ENCODE peak calls at places on chromosomes 3 and 15, in ten cellular contexts. X is stomach, C is HepG2, H is esophagus muscularis mucosa, V is endothelial cell of umbilical vein, Y is transverse colon, W is sigmoid colon, J is prostate gland, G is GM12878, S is upper lobe of left lung. L is an unnamed sample.

GRCh38 chr3:133895208-133896001 is at the start of gene RAB6B:
- DNase-seq in X (no peak), C (no peak), H (peak), V (peak), Y (no peak), W (no peak), J (no peak), G (no peak), S (no peak), L (no peak)

GRCh38 chr3:58414538-58415197 is 19.0 kb downstream of the PDHB start:
- DNase-seq in X (peak), C (peak), H (no peak), V (peak), Y (peak), W (peak), J (peak), G (no peak), S (no peak), L (no peak)

GRCh38 chr15:23049984-23050628 is 10.7 kb upstream of the TUBGCP5 start:
- DNase-seq in X (no peak), C (no peak), H (no peak), V (no peak), Y (no peak), W (no peak), J (no peak), G (no peak), S (no peak), L (no peak)

GRCh38 chr3:110343376-110343775 is 728.2 kb upstream of the NECTIN3 start:
- DNase-seq in X (no peak), C (no peak), H (no peak), V (peak), Y (no peak), W (no peak), J (no peak), G (no peak), S (no peak), L (no peak)

GRCh38 chr15:32994810-32995424 is 199.6 kb downstream of the FMN1 start:
- DNase-seq in X (no peak), C (peak), H (no peak), V (peak), Y (no peak), W (no peak), J (no peak), G (no peak), S (no peak), L (no peak)

GRCh38 chr3:143171141-143171651 is 51.6 kb downstream of the CHST2 start:
- DNase-seq in X (no peak), C (no peak), H (no peak), V (peak), Y (no peak), W (no peak), J (no peak), G (peak), S (no peak), L (no peak)

GRCh38 chr3:13598926-13599886 is 50.3 kb downstream of the FBLN2 start:
- DNase-seq in X (no peak), C (no peak), H (no peak), V (no peak), Y (no peak), W (peak), J (no peak), G (no peak), S (no peak), L (no peak)

GRCh38 chr15:65067645-65068416 is at the start of gene RASL12:
- DNase-seq in X (no peak), C (no peak), H (no peak), V (no peak), Y (peak), W (no peak), J (no peak), G (no peak), S (no peak), L (no peak)

GRCh38 chr3:114892117-114892870 is 254.8 kb downstream of the ZBTB20 start:
- DNase-seq in X (no peak), C (no peak), H (no peak), V (no peak), Y (no peak), W (no peak), J (no peak), G (no peak), S (no peak), L (no peak)

GRCh38 chr15:52790166-52790708 is at the start of gene ONECUT1:
- DNase-seq in X (peak), C (peak), H (no peak), V (peak), Y (peak), W (no peak), J (no peak), G (no peak), S (peak), L (no peak)

GRCh38 chr3:58899953-58900298 is 149.9 kb downstream of the CFAP20DC start:
- DNase-seq in X (no peak), C (no peak), H (no peak), V (no peak), Y (no peak), W (no peak), J (no peak), G (peak), S (no peak), L (no peak)

GRCh38 chr15:74172751-74173544 is 562 bp upstream of the ISLR start:
- DNase-seq in X (peak), C (no peak), H (peak), V (no peak), Y (peak), W (peak), J (no peak), G (no peak), S (peak), L (no peak)

GRCh38 chr3:72964633-72965032 is 32.0 kb upstream of the PPP4R2 start:
- DNase-seq in X (no peak), C (no peak), H (no peak), V (no peak), Y (no peak), W (no peak), J (no peak), G (no peak), S (no peak), L (no peak)

GRCh38 chr15:41564286-41564959 is 5.4 kb downstream of the TYRO3 start:
- DNase-seq in X (no peak), C (peak), H (no peak), V (no peak), Y (no peak), W (no peak), J (no peak), G (no peak), S (no peak), L (no peak)
- TF ChIP-seq POLR2AphosphoS5 in X (no peak), C (no peak), H (no peak), V (no peak), Y (no peak), W (no peak), J (no peak), G (no peak), S (no peak), L (no peak)

GRCh38 chr3:142027713-142028112 is 121.6 kb downstream of the TFDP2 start:
- DNase-seq in X (no peak), C (no peak), H (no peak), V (peak), Y (peak), W (no peak), J (peak), G (no peak), S (peak), L (no peak)

GRCh38 chr3:142027295-142027694 is 122.0 kb downstream of the TFDP2 start:
- DNase-seq in X (no peak), C (no peak), H (no peak), V (no peak), Y (no peak), W (no peak), J (no peak), G (no peak), S (no peak), L (no peak)

GRCh38 chr3:142028174-142028833 is 121.0 kb downstream of the TFDP2 start:
- DNase-seq in X (no peak), C (no peak), H (no peak), V (peak), Y (peak), W (no peak), J (peak), G (peak), S (no peak), L (no peak)

GRCh38 chr3:142029791-142030190 is 119.6 kb downstream of the TFDP2 start:
- DNase-seq in X (no peak), C (no peak), H (no peak), V (no peak), Y (no peak), W (no peak), J (no peak), G (no peak), S (no peak), L (no peak)

DNA sequence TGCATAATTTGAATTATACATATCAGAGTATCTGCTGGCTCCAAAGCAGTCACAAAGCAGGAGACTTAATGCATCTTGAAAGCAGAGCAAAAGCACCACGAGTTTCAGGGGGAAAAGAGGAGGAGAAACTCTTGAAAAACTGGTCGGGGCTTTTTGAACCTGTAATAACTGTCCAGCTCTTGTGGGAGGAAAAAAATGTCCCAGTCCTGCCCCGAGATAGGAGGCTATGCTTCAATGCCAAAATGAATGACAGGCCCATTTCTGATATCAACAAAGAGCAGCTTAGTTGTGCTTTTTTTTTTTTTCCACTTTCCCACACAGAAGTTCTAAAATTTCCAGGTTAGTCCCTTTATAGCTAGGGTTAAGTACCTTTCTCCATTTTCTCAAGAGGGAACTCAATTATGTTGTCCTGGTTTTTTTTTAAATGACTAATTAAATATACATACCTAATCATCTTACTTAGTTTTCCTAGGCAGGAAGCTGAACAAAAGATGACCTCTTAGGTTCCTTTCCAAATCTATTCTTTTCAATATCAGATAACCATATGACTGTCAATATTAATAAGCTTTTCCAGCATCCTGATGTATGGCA is 120.2 kb downstream of the TFDP2 start:
- DNase-seq in X (no peak), C (no peak), H (no peak), V (no peak), Y (no peak), W (no peak), J (no peak), G (peak), S (no peak), L (no peak)
- TF ChIP-seq POLR2A in X (no peak), C (no peak), H (no peak), V (no peak), Y (no peak), W (no peak), J (no peak), G (no peak), S (no peak), L (no peak)

GRCh38 chr3:32239638-32240550 is 1.4 kb downstream of the CMTM8 start:
- DNase-seq in X (peak), C (peak), H (peak), V (peak), Y (peak), W (no peak), J (peak), G (no peak), S (peak), L (no peak)
- H3K4me3 ChIP-seq in X (peak), C (peak), H (peak), V (no peak), Y (no peak), W (peak), J (peak), G (no peak), S (peak), L (peak)

GRCh38 chr3:154932633-154933032 is 147.5 kb upstream of the MME start:
- DNase-seq in X (no peak), C (no peak), H (no peak), V (no peak), Y (no peak), W (no peak), J (no peak), G (no peak), S (no peak), L (no peak)

GRCh38 chr3:154931484-154931883 is 148.6 kb upstream of the MME start:
- DNase-seq in X (no peak), C (no peak), H (no peak), V (no peak), Y (no peak), W (no peak), J (no peak), G (no peak), S (no peak), L (no peak)

GRCh38 chr3:154936196-154936595 is 143.9 kb upstream of the MME start:
- DNase-seq in X (no peak), C (no peak), H (no peak), V (peak), Y (no peak), W (no peak), J (no peak), G (no peak), S (no peak), L (no peak)

GRCh38 chr3:154933581-154933980 is 146.5 kb upstream of the MME start:
- DNase-seq in X (no peak), C (no peak), H (no peak), V (no peak), Y (no peak), W (no peak), J (no peak), G (no peak), S (no peak), L (no peak)
- TF ChIP-seq POLR2AphosphoS5 in X (no peak), C (no peak), H (no peak), V (no peak), Y (no peak), W (no peak), J (no peak), G (no peak), S (no peak), L (no peak)

GRCh38 chr15:85579957-85580694 is 199.7 kb downstream of the AKAP13 start:
- DNase-seq in X (peak), C (no peak), H (no peak), V (no peak), Y (peak), W (peak), J (no peak), G (no peak), S (peak), L (no peak)

GRCh38 chr15:85579011-85579701 is 198.8 kb downstream of the AKAP13 start:
- DNase-seq in X (peak), C (no peak), H (no peak), V (peak), Y (peak), W (no peak), J (no peak), G (no peak), S (peak), L (no peak)

GRCh38 chr15:85582076-85582718 is 201.8 kb downstream of the AKAP13 start:
- DNase-seq in X (peak), C (no peak), H (no peak), V (peak), Y (peak), W (no peak), J (no peak), G (peak), S (peak), L (no peak)

GRCh38 chr15:85581495-85581894 is 201.1 kb downstream of the AKAP13 start:
- DNase-seq in X (peak), C (no peak), H (peak), V (no peak), Y (peak), W (peak), J (no peak), G (no peak), S (peak), L (peak)

DNA sequence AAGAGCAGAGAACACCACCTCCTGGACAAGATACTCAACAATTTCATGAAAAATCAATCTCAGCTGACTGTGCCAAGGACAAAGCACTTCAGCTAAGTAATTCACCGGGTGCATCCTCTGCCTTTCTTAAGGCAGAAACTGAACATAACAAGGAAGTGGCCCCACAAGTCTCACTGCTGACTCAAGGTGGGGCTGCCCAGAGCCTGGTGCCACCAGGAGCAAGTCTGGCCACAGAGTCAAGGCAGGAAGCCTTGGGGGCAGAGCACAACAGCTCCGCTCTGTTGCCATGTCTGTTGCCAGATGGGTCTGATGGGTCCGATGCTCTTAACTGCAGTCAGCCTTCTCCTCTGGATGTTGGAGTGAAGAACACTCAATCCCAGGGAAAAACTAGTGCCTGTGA is 200.5 kb downstream of the AKAP13 start:
- DNase-seq in X (peak), C (no peak), H (no peak), V (no peak), Y (peak), W (no peak), J (no peak), G (no peak), S (peak), L (no peak)
- TF ChIP-seq POLR2A in X (no peak), C (no peak), H (no peak), V (no peak), Y (peak), W (no peak), J (no peak), G (no peak), S (no peak), L (no peak)

GRCh38 chr3:10319251-10319650 is 1.7 kb downstream of the SEC13 start:
- DNase-seq in X (no peak), C (no peak), H (no peak), V (no peak), Y (peak), W (no peak), J (no peak), G (no peak), S (no peak), L (no peak)
- H3K4me3 ChIP-seq in X (peak), C (peak), H (peak), V (no peak), Y (no peak), W (peak), J (no peak), G (peak), S (peak), L (no peak)

L was measured in breast epithelium.